ENCODE peak calls at places on chromosomes 13 and 19, in eight cellular contexts. T, K, X, O, C, D, A and Q are unnamed samples. For H3K4me1, the result is how much of the 10 kb centered on the place peaks cover.

GRCh38 chr19:39190768-39191167 is 6.0 kb upstream of the NCCRP1 start:
- DNase-seq in T (no peak), K (no peak), X (no peak), O (no peak), C (no peak), D (no peak), A (no peak), Q (no peak)

GRCh38 chr13:57632276-57633140 is 964 bp downstream of the PCDH17 start:
- DNase-seq in T (peak), K (no peak), X (no peak), O (peak), C (peak), D (peak), A (no peak), Q (no peak)

GRCh38 chr19:55118401-55118991 is 1.1 kb upstream of the PPP1R12C start:
- DNase-seq in T (peak), K (no peak), X (peak), O (peak), C (peak), D (peak), A (peak), Q (peak)

GRCh38 chr19:38679839-38680238 is 32.4 kb downstream of the ACTN4 start:
- DNase-seq in T (no peak), K (peak), X (no peak), O (no peak), C (no peak), D (peak), A (no peak), Q (no peak)

GRCh38 chr13:95128045-95128643 is 173.1 kb downstream of the ABCC4 start:
- DNase-seq in T (no peak), K (no peak), X (no peak), O (no peak), C (no peak), D (no peak), A (no peak), Q (no peak)

GRCh38 chr19:45448887-45449299 is 18.9 kb upstream of the FOSB start:
- DNase-seq in T (no peak), K (peak), X (no peak), O (no peak), C (no peak), D (no peak), A (no peak), Q (no peak)

GRCh38 chr13:88806438-88806837 is 1135.3 kb downstream of the SLITRK5 start:
- DNase-seq in T (no peak), K (no peak), X (no peak), O (no peak), C (no peak), D (no peak), A (no peak), Q (no peak)

GRCh38 chr13:39552233-39552632 is 50.8 kb downstream of the LHFPL6 start:
- DNase-seq in T (no peak), K (no peak), X (no peak), O (no peak), C (no peak), D (no peak), A (no peak), Q (no peak)

GRCh38 chr19:35845215-35846037 is 6.9 kb downstream of the NPHS1 start:
- DNase-seq in T (peak), K (no peak), X (no peak), O (peak), C (no peak), D (peak), A (no peak), Q (no peak)

GRCh38 chr13:40153516-40153915 is 498.1 kb downstream of the COG6 start:
- DNase-seq in T (no peak), K (no peak), X (peak), O (no peak), C (peak), D (no peak), A (no peak), Q (no peak)

GRCh38 chr19:29678484-29679106 is 13.3 kb downstream of the PLEKHF1 start:
- DNase-seq in T (no peak), K (no peak), X (no peak), O (peak), C (peak), D (no peak), A (peak), Q (no peak)

GRCh38 chr13:39566216-39566869 is 36.6 kb downstream of the LHFPL6 start:
- DNase-seq in T (no peak), K (no peak), X (no peak), O (no peak), C (no peak), D (no peak), A (no peak), Q (no peak)

GRCh38 chr19:15195987-15196682 is 4.7 kb downstream of the NOTCH3 start:
- DNase-seq in T (peak), K (no peak), X (no peak), O (no peak), C (no peak), D (peak), A (no peak), Q (peak)

GRCh38 chr19:38837656-38838121 is 6.1 kb upstream of the ECH1 start:
- DNase-seq in T (no peak), K (peak), X (no peak), O (no peak), C (peak), D (peak), A (no peak), Q (no peak)

GRCh38 chr13:25267715-25268114 is 19.6 kb downstream of the MTMR6 start:
- DNase-seq in T (no peak), K (peak), X (no peak), O (no peak), C (no peak), D (no peak), A (no peak), Q (no peak)

DNA sequence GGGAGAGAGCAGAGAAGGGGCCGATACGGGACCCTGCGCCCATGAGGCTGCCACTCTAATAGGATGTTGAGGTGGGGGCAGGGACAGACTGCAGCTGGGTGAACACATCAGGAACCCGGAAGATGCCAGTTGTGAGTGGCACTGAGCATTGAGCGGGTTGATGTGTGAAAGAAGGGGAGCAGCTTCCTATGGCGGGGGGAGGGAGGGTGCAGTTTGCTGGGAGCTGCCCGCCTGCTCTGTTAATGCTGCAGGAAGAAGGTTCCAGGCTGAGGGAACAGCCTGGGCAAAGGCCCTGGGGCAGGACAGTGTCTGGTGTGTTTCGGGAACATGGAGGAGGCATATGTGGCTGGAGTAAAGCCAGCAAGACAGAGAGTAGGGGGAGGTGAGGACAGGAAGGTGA is 29.8 kb downstream of the DNM2 start:
- DNase-seq in T (no peak), K (no peak), X (no peak), O (no peak), C (no peak), D (no peak), A (no peak), Q (no peak)
- H3K4me1 ChIP-seq in T (under half), K (under half), X (half or more), O (under half), C (under half), D (under half), A (under half), Q (under half)

DNA sequence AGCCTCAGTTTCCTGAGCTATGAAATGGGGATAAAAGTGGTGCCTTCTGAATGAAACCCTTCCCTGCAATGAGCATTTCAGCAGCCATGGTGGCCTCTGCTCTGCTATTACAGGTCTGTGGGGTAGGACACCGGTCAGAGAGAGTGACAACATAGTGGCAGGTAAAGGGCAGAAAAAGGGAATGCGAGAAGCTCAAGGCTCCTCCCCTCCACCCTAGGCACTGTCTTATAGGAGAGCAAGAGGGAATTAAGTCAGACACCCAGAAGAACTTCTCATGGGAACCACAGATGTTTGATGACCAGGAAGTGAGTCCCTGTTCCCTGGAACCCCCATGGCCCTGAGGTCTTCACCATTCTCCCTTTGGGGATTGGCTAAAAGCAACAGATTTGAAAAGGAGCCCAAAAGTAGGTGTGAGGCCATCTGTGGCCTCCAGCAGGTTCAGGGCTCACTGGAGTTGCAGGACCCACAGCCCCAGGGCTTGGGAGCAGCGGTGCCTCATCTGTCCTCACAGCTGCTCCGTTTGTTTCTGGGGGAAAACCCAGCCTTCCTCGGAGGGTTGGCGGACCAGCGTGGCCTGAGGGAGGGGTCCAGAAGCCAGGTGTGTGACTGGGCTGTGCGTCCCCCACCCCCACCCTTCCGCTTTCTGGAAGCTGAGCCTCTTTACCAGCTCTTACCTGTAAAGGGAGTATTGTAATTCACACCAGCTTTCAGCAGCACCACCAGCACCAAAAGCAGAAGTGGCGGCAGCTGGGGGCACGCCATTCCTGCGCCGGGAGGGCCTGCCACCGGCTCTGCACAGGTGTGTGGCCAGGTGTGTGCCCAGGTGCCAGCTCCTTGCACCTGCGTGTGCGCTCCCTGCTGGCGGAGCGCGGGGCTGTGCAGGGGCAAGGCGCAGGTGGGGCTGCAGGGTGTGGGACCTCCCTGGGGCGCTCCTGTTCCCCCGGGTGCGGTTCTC is 19.4 kb downstream of the IQCN start:
- DNase-seq in T (no peak), K (no peak), X (no peak), O (no peak), C (no peak), D (no peak), A (no peak), Q (no peak)
- H3K4me3 ChIP-seq in T (no peak), K (no peak), X (no peak), O (no peak), C (no peak), D (no peak), A (no peak), Q (no peak)

DNA sequence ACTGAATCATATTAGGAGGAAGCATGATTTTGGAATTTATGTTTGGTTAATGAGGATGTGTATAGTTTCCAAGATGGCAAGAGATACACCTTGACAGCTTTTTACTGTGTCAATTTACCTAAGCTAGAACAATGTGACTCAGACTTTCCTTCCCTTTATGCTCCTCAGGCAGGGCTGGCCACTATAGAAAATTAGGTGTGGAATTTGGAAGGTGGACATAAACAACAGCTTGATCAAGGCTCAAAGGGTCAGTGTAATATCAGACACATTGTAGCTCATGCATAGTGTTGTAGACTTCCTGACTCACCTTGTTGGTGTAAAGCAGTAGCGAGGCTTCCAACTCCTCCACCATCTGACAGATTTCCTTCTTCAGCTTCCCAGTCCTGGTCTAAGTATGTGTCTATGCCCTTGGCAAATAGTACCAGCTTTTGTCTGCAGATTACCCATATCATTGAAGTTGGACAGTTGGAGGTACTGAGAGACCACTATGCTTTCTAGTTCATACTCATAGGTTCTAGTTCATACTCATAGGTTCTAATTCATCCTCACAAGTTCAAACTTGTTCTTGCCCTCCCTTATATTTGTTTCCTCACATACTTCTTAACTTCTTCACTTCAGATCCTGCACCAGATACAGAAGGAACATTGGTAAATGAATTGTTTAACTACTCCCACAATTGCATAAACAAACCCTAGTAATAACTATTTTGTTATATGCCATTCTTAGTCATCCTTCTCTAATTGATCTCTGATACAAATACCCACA is 172.3 kb downstream of the SLITRK1 start:
- DNase-seq in T (no peak), K (no peak), X (no peak), O (no peak), C (no peak), D (no peak), A (no peak), Q (no peak)
- TF ChIP-seq CTCF in T (no peak), K (no peak), X (no peak), O (no peak), C (no peak), D (no peak), A (no peak), Q (no peak)

GRCh38 chr13:33817843-33818661 is at the start of gene RFC3:
- DNase-seq in T (peak), K (peak), X (peak), O (peak), C (peak), D (peak), A (peak), Q (peak)
- H3K4me1 ChIP-seq in T (under half), K (under half), X (under half), O (under half), C (under half), D (under half), A (under half), Q (under half)

DNA sequence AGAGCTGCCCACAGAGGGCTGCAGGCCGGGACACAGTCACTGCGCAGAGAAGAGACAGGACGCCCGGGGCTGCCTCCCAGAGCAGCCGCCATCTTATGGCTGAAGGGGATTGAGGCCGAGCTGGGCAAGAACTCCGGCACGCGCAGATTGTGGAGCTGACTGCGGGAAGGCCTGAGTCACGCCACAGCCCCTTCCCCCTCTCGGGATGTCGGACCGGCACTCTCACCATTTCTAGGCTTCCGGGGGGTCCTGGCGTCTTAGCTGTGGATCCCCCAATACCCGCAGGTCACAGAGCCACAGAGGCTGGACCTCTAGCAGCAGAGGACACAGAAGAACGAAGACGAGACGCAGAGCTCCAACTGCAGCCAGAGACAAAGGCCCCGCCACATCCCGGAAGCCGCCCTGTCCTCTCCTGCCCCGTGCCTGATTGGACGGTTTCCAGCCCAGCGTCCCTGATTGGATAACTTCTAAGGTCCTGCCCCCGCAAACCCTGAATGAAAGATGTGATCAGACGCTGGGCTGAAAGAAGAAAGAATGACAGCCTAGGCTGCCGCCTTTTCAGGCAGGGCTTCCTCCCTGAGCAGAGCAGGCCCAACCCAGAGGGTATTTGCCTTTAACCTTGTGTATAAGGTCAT is at the start of gene ZNF43:
- DNase-seq in T (peak), K (peak), X (peak), O (peak), C (peak), D (peak), A (peak), Q (peak)
- H3K4me3 ChIP-seq in T (peak), K (peak), X (peak), O (peak), C (peak), D (peak), A (peak), Q (peak)

DNA sequence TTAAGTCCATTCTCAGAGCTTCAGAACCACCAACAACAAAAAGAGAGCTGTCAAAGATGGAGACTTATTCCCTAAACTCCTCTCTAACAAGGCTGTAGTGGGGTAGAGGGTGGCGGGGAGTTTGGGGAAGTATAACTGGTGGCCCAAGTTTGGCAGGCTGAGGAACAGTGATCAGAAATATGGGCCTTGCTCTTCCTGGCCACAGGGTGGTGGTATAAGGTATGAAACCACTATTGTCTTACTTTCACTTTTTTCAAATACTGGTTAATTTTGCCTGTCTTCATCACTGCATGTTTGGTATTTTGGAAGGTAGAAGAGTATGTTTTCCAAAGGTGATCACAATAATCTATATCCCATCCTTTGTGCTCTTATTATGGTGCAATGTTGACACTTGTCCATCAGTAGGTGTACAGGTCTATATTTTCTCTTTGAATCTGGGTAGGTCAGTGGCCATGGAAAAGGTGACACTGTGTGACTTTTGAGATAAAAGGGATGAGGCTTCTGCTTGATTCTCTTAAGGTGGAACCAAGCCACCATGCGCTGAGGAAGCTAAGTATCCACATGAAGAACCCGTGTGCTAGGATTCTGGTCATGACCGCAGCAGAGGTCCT is 23.2 kb upstream of the GPC5 start:
- DNase-seq in T (no peak), K (peak), X (no peak), O (no peak), C (no peak), D (no peak), A (no peak), Q (no peak)
- TF ChIP-seq CTCF in T (peak), K (peak), X (peak), O (peak), C (no peak), D (peak), A (no peak), Q (no peak)

GRCh38 chr19:5956323-5956722 is 21.6 kb downstream of the RANBP3 start:
- DNase-seq in T (no peak), K (no peak), X (no peak), O (no peak), C (no peak), D (no peak), A (no peak), Q (no peak)

GRCh38 chr19:5956728-5957127 is 21.2 kb downstream of the RANBP3 start:
- DNase-seq in T (no peak), K (no peak), X (no peak), O (no peak), C (no peak), D (no peak), A (no peak), Q (no peak)

GRCh38 chr19:5955638-5955935 is 22.4 kb downstream of the RANBP3 start:
- DNase-seq in T (no peak), K (peak), X (no peak), O (no peak), C (no peak), D (no peak), A (no peak), Q (no peak)

GRCh38 chr19:5958074-5958850 is 19.7 kb downstream of the RANBP3 start:
- DNase-seq in T (no peak), K (no peak), X (no peak), O (no peak), C (no peak), D (no peak), A (no peak), Q (no peak)

GRCh38 chr19:5957132-5957531 is 20.8 kb downstream of the RANBP3 start:
- DNase-seq in T (no peak), K (peak), X (peak), O (no peak), C (no peak), D (peak), A (no peak), Q (no peak)
- H3K4me1 ChIP-seq in T (half or more), K (half or more), X (half or more), O (half or more), C (under half), D (half or more), A (under half), Q (under half)

GRCh38 chr13:65808061-65808460 is 1422.1 kb downstream of the PCDH9 start:
- DNase-seq in T (no peak), K (peak), X (no peak), O (no peak), C (no peak), D (no peak), A (no peak), Q (no peak)
- H3K4me3 ChIP-seq in T (no peak), K (no peak), X (no peak), O (no peak), C (no peak), D (no peak), A (no peak), Q (no peak)

DNA sequence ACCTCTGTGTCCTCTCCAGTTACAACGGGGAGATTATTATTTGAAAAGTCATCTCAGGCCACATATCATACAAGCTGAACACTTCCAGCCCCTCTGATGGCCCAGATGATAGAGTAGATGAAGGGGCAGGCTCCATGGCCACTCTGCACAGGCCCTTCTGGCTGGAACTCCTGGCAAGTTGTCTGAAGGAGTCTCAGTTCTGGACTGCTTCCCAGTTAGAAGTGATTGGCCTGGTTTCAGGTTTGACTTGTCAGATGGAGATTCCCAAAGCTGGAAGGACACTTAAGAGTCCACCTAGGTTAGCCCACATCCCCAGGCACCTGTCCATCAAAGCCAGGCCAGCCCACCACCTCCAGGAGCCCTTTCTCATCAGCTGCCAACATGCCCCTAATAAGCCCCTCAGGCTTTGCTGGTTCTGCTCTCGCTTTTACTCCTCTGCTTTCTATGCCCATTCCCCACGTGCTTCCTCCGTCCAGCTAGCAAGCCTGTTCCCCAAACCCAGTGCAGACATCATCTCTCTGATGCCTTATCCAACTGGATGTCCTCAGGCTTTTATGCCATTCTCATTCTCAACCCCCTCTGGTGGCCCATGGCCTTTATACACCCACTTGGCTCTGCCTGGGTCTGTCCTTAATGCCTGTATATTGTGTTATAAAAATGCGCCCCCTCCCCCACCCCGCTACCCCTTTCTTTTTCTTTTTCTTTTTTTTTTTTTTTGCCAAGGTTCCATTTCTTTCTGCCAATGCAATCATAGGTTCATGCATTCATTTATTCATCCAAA is 56.5 kb downstream of the HSPH1 start:
- DNase-seq in T (no peak), K (peak), X (peak), O (no peak), C (no peak), D (no peak), A (peak), Q (peak)
- TF ChIP-seq CTCF in T (no peak), K (no peak), X (no peak), O (no peak), C (no peak), D (no peak), A (no peak), Q (no peak)

GRCh38 chr13:50387124-50387581 is 371.9 kb downstream of the KCNRG start:
- DNase-seq in T (peak), K (peak), X (no peak), O (peak), C (peak), D (peak), A (peak), Q (peak)
- H3K4me1 ChIP-seq in T (under half), K (under half), X (under half), O (under half), C (under half), D (under half), A (under half), Q (under half)